ENCODE peak calls at places on chromosomes 12 and 14, in nine cellular contexts. F, V, T, M, H, P, J, U and G are unnamed samples.

GRCh38 chr12:46494424-46494823 is 121.9 kb upstream of the SLC38A2 start:
- DNase-seq in M (no peak), U (no peak), J (no peak), T (no peak), H (no peak), V (no peak), F (no peak), P (no peak), G (no peak)

GRCh38 chr14:36518031-36518585 is 1.9 kb downstream of the NKX2-1 start:
- DNase-seq in V (no peak), M (no peak), J (no peak), U (no peak), P (no peak), T (no peak), H (no peak), F (no peak), G (no peak)

GRCh38 chr12:94636462-94637085 is 13.8 kb downstream of the TMCC3 start:
- DNase-seq in H (no peak), U (no peak), T (no peak), M (no peak), V (no peak), P (no peak), J (no peak), F (no peak), G (no peak)

GRCh38 chr12:116427200-116427932 is 131.8 kb upstream of the MAP1LC3B2 start:
- DNase-seq in U (no peak), J (no peak), H (no peak), F (no peak), P (no peak), M (no peak), T (no peak), V (no peak), G (no peak)

GRCh38 chr14:75514673-75515630 is 7.3 kb upstream of the BATF start:
- DNase-seq in U (no peak), T (peak; percentile 39), V (no peak), M (no peak), J (peak; percentile 40), H (no peak), F (no peak), P (peak; percentile 45), G (peak; percentile 45)

GRCh38 chr14:99809864-99810854 is 16.9 kb downstream of the EML1 start:
- DNase-seq in T (no peak), V (no peak), F (no peak), P (no peak), M (no peak), J (peak; percentile 68), U (no peak), H (no peak), G (no peak)

GRCh38 chr12:4829161-4829792 is 80.4 kb upstream of the KCNA1 start:
- DNase-seq in J (no peak), T (no peak), U (no peak), F (no peak), H (no peak), V (no peak), M (no peak), P (no peak), G (no peak)

GRCh38 chr14:78278464-78278863 is 108.3 kb downstream of the NRXN3 start:
- DNase-seq in H (no peak), J (no peak), V (no peak), F (peak; percentile 82), P (no peak), T (no peak), U (no peak), M (no peak), G (no peak)

GRCh38 chr12:69844836-69845235 is 19.8 kb downstream of the MYRFL start:
- DNase-seq in U (no peak), F (no peak), T (no peak), P (no peak), V (no peak), M (no peak), H (no peak), J (no peak), G (no peak)

GRCh38 chr12:1540690-1541089 is 53.7 kb downstream of the FBXL14 start:
- DNase-seq in F (no peak), J (no peak), V (no peak), T (no peak), U (no peak), H (no peak), P (no peak), M (no peak), G (no peak)

GRCh38 chr14:62655161-62655560 is 390.1 kb downstream of the KCNH5 start:
- DNase-seq in P (no peak), H (no peak), J (no peak), M (no peak), U (no peak), T (no peak), F (no peak), V (no peak), G (no peak)

GRCh38 chr14:61477845-61478438 is 156.6 kb downstream of the PRKCH start:
- DNase-seq in H (no peak), P (peak; percentile 24), F (no peak), J (peak; percentile 86), T (no peak), V (no peak), U (peak; percentile 58), M (no peak), G (no peak)

GRCh38 chr12:92338671-92339070 is 193.0 kb upstream of the BTG1 start:
- DNase-seq in H (no peak), V (no peak), J (no peak), P (no peak), T (no peak), M (no peak), U (no peak), F (no peak), G (no peak)

GRCh38 chr12:112308184-112308583 is 74.0 kb downstream of the HECTD4 start:
- DNase-seq in P (no peak), T (no peak), H (no peak), V (no peak), J (no peak), F (no peak), U (no peak), M (no peak), G (no peak)

GRCh38 chr12:6563448-6564050 is 4.5 kb downstream of the NOP2 start:
- DNase-seq in M (no peak), T (peak; percentile 69), P (peak; percentile 76), J (peak; percentile 68), F (peak; percentile 55), U (peak; percentile 58), V (peak; percentile 73), H (peak; percentile 52), G (peak; percentile 39)

GRCh38 chr12:2265461-2266167 is 212.8 kb downstream of the CACNA1C start:
- DNase-seq in F (no peak), M (no peak), J (no peak), T (no peak), H (no peak), V (no peak), U (no peak), P (no peak), G (no peak)

GRCh38 chr12:109836916-109837315 is 3.7 kb upstream of the TRPV4 start:
- DNase-seq in J (no peak), T (no peak), H (no peak), V (no peak), U (no peak), M (no peak), P (no peak), F (no peak), G (no peak)

GRCh38 chr12:96297504-96297903 is 102.7 kb downstream of the CDK17 start:
- DNase-seq in F (no peak), M (no peak), H (no peak), U (no peak), J (no peak), P (no peak), T (no peak), V (no peak), G (no peak)

GRCh38 chr12:95147836-95148235 is 69.4 kb downstream of the FGD6 start:
- DNase-seq in U (no peak), T (no peak), M (no peak), F (no peak), H (no peak), V (no peak), P (no peak), J (no peak), G (no peak)

GRCh38 chr14:85444685-85445084 is 85.3 kb upstream of the FLRT2 start:
- DNase-seq in H (no peak), J (no peak), F (peak; percentile 15), M (no peak), U (no peak), P (no peak), T (no peak), V (no peak), G (no peak)

GRCh38 chr14:49989980-49990379 is 97.1 kb downstream of the ARF6 start:
- DNase-seq in J (no peak), V (no peak), P (no peak), F (peak; percentile 10), H (no peak), T (no peak), M (no peak), U (no peak), G (no peak)

GRCh38 chr14:55715889-55716288 is 135.9 kb downstream of the KTN1 start:
- DNase-seq in P (no peak), M (no peak), J (no peak), U (no peak), H (no peak), V (no peak), T (no peak), F (no peak), G (no peak)

GRCh38 chr12:54935235-54935951 is 49.2 kb downstream of the TESPA1 start:
- DNase-seq in F (no peak), U (no peak), T (no peak), H (peak; percentile 32), M (no peak), V (no peak), P (peak; percentile 65), J (no peak), G (peak; percentile 8)

GRCh38 chr14:102493096-102493495 is 16.5 kb downstream of the ANKRD9 start:
- DNase-seq in F (no peak), U (no peak), P (no peak), M (no peak), J (peak; percentile 25), V (no peak), T (no peak), H (no peak), G (no peak)

GRCh38 chr14:89465894-89466293 is 48.9 kb upstream of the FOXN3 start:
- DNase-seq in H (no peak), J (no peak), T (no peak), V (no peak), P (no peak), U (no peak), F (no peak), M (no peak), G (no peak)

GRCh38 chr14:51540364-51540763 is 111.3 kb upstream of the FRMD6 start:
- DNase-seq in U (no peak), P (no peak), V (no peak), T (no peak), M (no peak), F (no peak), H (no peak), J (no peak), G (no peak)